ENCODE peak calls at places on chromosome 13, in four cellular contexts. M is EH, W is immature natural killer cell, J is coronary artery. Z is an unnamed sample.

GRCh38 chr13:45258339-45258685 is 57.5 kb upstream of the KCTD4 start:
- DNase-seq in J (no peak), W (no peak), M (no peak), Z (no peak)

GRCh38 chr13:113916330-113916815 is 52.5 kb upstream of the GAS6 start:
- DNase-seq in W (no peak), M (peak; percentile 47), J (peak; percentile 33), Z (no peak)

GRCh38 chr13:28429685-28430290 is 65.1 kb downstream of the FLT1 start:
- DNase-seq in W (no peak), J (no peak), M (peak; percentile 56), Z (no peak)

GRCh38 chr13:91017031-91017668 is 330.3 kb upstream of the MIR17HG start:
- DNase-seq in W (no peak), J (no peak), M (peak; percentile 7), Z (peak; percentile 12)

GRCh38 chr13:45851171-45851889 is at the start of gene SIAH3:
- DNase-seq in W (no peak), M (no peak), J (no peak), Z (peak; percentile 24)

GRCh38 chr13:113886561-113887112 is 22.8 kb upstream of the GAS6 start:
- DNase-seq in J (peak; percentile 53), M (no peak), W (no peak), Z (no peak)

GRCh38 chr13:43805681-43806128 is 18.9 kb upstream of the ENOX1 start:
- DNase-seq in M (peak; percentile 20), W (no peak), J (no peak), Z (no peak)

GRCh38 chr13:88979465-88980180 is 1308.5 kb downstream of the SLITRK5 start:
- DNase-seq in J (no peak), M (no peak), W (peak; percentile 40), Z (no peak)

GRCh38 chr13:110023729-110024645 is 237.6 kb upstream of the IRS2 start:
- DNase-seq in M (peak; percentile 50), W (no peak), J (peak; percentile 83), Z (no peak)

GRCh38 chr13:23615677-23616076 is 45.5 kb downstream of the TNFRSF19 start:
- DNase-seq in J (no peak), M (no peak), W (no peak), Z (no peak)

GRCh38 chr13:109336730-109337129 is 449.7 kb downstream of the IRS2 start:
- DNase-seq in W (no peak), M (peak; percentile 93), J (no peak), Z (no peak)

GRCh38 chr13:28545583-28546333 is 50.8 kb upstream of the FLT1 start:
- DNase-seq in M (no peak), W (no peak), J (no peak), Z (no peak)

GRCh38 chr13:38401276-38401675 is 51.6 kb downstream of the UFM1 start:
- DNase-seq in W (no peak), J (no peak), M (no peak), Z (no peak)

GRCh38 chr13:93547886-93548285 is 321.3 kb downstream of the GPC6 start:
- DNase-seq in M (peak; percentile 15), W (no peak), J (no peak), Z (no peak)

GRCh38 chr13:83752141-83752540 is 130.1 kb downstream of the SLITRK1 start:
- DNase-seq in J (no peak), M (peak; percentile 83), W (no peak), Z (no peak)

GRCh38 chr13:113491418-113491883 is 940 bp upstream of the DCUN1D2 start:
- DNase-seq in M (peak; percentile 46), J (no peak), W (no peak), Z (peak; percentile 46)

GRCh38 chr13:20489185-20489820 is 36.4 kb downstream of the CRYL1 start:
- DNase-seq in M (no peak), W (no peak), J (no peak), Z (no peak)

GRCh38 chr13:92768592-92768991 is 458.0 kb upstream of the GPC6 start:
- DNase-seq in M (no peak), J (no peak), W (no peak), Z (no peak)

GRCh38 chr13:48816696-48817095 is 159.0 kb upstream of the FNDC3A start:
- DNase-seq in M (no peak), W (no peak), J (no peak), Z (no peak)

GRCh38 chr13:96297360-96297759 is 207.5 kb downstream of the HS6ST3 start:
- DNase-seq in J (no peak), W (no peak), M (no peak), Z (no peak)

GRCh38 chr13:23915308-23915707 is 18.0 kb upstream of the C1QTNF9B start:
- DNase-seq in M (no peak), J (no peak), W (no peak), Z (no peak)

GRCh38 chr13:45194081-45194939 is 6.5 kb downstream of the KCTD4 start:
- DNase-seq in M (no peak), J (peak; percentile 76), W (no peak), Z (no peak)

GRCh38 chr13:94825507-94825906 is 113.2 kb upstream of the SOX21 start:
- DNase-seq in M (peak; percentile 31), J (no peak), W (no peak), Z (no peak)

GRCh38 chr13:76522083-76522755 is 364.0 kb downstream of the KCTD12 start:
- DNase-seq in W (no peak), J (no peak), M (peak; percentile 25), Z (no peak)

GRCh38 chr13:97257800-97258799 is 36.0 kb downstream of the MBNL2 start:
- DNase-seq in M (peak; percentile 86), W (no peak), J (peak; percentile 90), Z (peak; percentile 98)

GRCh38 chr13:44523176-44524017 is 52.7 kb downstream of the TSC22D1 start:
- DNase-seq in M (peak; percentile 71), J (no peak), W (no peak), Z (peak; percentile 43)

GRCh38 chr13:113544071-113544891 is 40.3 kb upstream of the TFDP1 start:
- DNase-seq in W (no peak), J (no peak), M (no peak), Z (no peak)

GRCh38 chr13:49341517-49341916 is 93.8 kb downstream of the CDADC1 start:
- DNase-seq in J (no peak), M (no peak), W (no peak), Z (no peak)

GRCh38 chr13:66210677-66211076 is 1019.5 kb downstream of the PCDH9 start:
- DNase-seq in J (no peak), M (peak; percentile 95), W (no peak), Z (peak; percentile 80)

Z was measured in endothelial cell of umbilical vein.